ENCODE peak calls at places on chromosome 5, in five cellular contexts. One of them, this sample, is unnamed.

GRCh38 chr5:3380689-3381088 is 214.9 kb upstream of the IRX1 start:
- DNase-seq in CD4-positive, alpha-beta T cell: no peak
- DNase-seq in A549: no peak
- DNase-seq in bronchial epithelial cell: no peak
- DNase-seq in cardiac muscle cell: no peak
- DNase-seq in this sample: no peak

GRCh38 chr5:36820900-36821299 is 55.7 kb upstream of the NIPBL start:
- DNase-seq in CD4-positive, alpha-beta T cell: no peak
- DNase-seq in A549: no peak
- DNase-seq in bronchial epithelial cell: no peak
- DNase-seq in cardiac muscle cell: no peak
- DNase-seq in this sample: no peak

GRCh38 chr5:139872052-139872766 is 76.6 kb downstream of the PSD2 start:
- DNase-seq in CD4-positive, alpha-beta T cell: no peak
- DNase-seq in A549: no peak
- DNase-seq in bronchial epithelial cell: no peak
- DNase-seq in cardiac muscle cell: no peak
- DNase-seq in this sample: no peak

GRCh38 chr5:8327016-8327415 is 458.1 kb downstream of the MTRR start:
- DNase-seq in CD4-positive, alpha-beta T cell: no peak
- DNase-seq in A549: no peak
- DNase-seq in bronchial epithelial cell: no peak
- DNase-seq in cardiac muscle cell: no peak
- DNase-seq in this sample: no peak

GRCh38 chr5:139864716-139865483 is 69.3 kb downstream of the PSD2 start:
- DNase-seq in CD4-positive, alpha-beta T cell: no peak
- DNase-seq in A549: no peak
- DNase-seq in bronchial epithelial cell: no peak
- DNase-seq in cardiac muscle cell: no peak
- DNase-seq in this sample: no peak

GRCh38 chr5:1502046-1502736 is 21.6 kb downstream of the LPCAT1 start:
- DNase-seq in CD4-positive, alpha-beta T cell: no peak
- DNase-seq in A549: no peak
- DNase-seq in bronchial epithelial cell: no peak
- DNase-seq in cardiac muscle cell: no peak
- DNase-seq in this sample: no peak

GRCh38 chr5:75993638-75994037 is 89.5 kb upstream of the SV2C start:
- DNase-seq in CD4-positive, alpha-beta T cell: no peak
- DNase-seq in A549: no peak
- DNase-seq in bronchial epithelial cell: no peak
- DNase-seq in cardiac muscle cell: no peak
- DNase-seq in this sample: no peak

GRCh38 chr5:143887901-143888648 is 76.1 kb downstream of the HMHB1 start:
- DNase-seq in CD4-positive, alpha-beta T cell: no peak
- DNase-seq in A549: no peak
- DNase-seq in bronchial epithelial cell: peak
- DNase-seq in cardiac muscle cell: peak
- DNase-seq in this sample: no peak

GRCh38 chr5:10157085-10157669 is 92.5 kb downstream of the ATPSCKMT start:
- DNase-seq in CD4-positive, alpha-beta T cell: no peak
- DNase-seq in A549: no peak
- DNase-seq in bronchial epithelial cell: no peak
- DNase-seq in cardiac muscle cell: no peak
- DNase-seq in this sample: no peak

GRCh38 chr5:112006721-112007120 is 249.7 kb upstream of the NREP start:
- DNase-seq in CD4-positive, alpha-beta T cell: no peak
- DNase-seq in A549: no peak
- DNase-seq in bronchial epithelial cell: peak
- DNase-seq in cardiac muscle cell: peak
- DNase-seq in this sample: no peak

GRCh38 chr5:93431255-93431654 is 149.8 kb downstream of the NR2F1-AS1 start:
- DNase-seq in CD4-positive, alpha-beta T cell: no peak
- DNase-seq in A549: no peak
- DNase-seq in bronchial epithelial cell: no peak
- DNase-seq in cardiac muscle cell: no peak
- DNase-seq in this sample: no peak

DNA sequence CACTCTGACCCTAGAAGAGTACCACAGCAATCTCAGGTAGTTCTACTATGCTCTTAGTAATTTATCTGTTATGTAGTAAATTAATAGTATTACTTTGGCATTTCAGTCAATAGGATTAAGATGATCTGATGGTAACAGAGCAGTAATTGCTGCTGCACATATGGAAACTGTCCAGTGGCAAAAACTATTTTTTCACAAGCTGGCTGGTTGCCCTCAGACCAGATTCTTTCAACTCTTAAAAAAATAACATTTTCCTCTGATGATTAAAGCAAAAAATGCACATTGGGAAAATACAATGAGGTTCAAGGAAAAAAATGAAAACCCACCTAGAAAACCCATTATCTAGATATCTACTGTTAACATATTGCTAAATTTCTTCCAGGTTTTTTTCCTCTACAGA is 19.7 kb downstream of the GLRA1 start:
- DNase-seq in CD4-positive, alpha-beta T cell: no peak
- DNase-seq in A549: no peak
- DNase-seq in bronchial epithelial cell: no peak
- DNase-seq in cardiac muscle cell: peak
- DNase-seq in this sample: no peak
- TF ChIP-seq CTCF in CD4-positive, alpha-beta T cell: no peak
- TF ChIP-seq CTCF in A549: no peak
- TF ChIP-seq CTCF in bronchial epithelial cell: no peak
- TF ChIP-seq CTCF in cardiac muscle cell: no peak
- TF ChIP-seq CTCF in this sample: no peak

DNA sequence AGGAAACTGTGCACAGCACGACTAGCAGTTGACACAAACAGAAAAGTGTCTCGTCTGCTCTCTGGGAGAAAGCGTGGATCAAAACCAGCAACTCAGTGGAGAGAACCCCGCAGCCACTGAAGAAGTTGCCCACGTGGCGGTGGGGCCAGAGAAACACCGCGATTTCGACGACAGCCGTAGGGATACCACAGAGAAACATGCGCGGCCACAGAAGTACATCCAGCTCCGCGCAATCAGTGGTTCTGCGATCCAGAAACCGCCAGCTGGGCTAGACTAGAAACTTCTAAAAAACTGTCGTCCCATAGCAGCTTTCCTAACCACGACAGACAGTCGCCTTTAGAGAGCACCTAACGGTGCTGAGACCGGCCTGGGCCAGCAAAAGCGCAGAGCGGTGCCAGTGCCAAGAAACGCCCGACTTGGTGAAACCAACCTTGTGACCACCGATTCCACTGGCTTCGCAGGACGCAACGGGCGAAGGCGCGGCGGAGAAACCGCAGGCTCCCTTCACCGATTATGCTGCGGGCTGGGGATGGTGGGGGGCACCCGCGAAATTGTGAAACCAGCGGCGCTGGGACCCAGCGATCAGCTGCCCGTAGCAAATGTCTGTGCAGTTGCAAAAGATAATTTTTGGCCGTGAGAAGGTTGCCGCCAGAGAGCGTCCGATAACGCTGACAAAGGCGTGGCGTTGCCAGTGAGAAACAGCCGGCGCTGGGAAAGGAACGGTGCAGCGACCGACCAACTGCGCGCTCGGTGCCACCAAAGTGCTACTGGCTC is 2.7 kb upstream of the ANXA2R start:
- DNase-seq in CD4-positive, alpha-beta T cell: peak
- DNase-seq in A549: no peak
- DNase-seq in bronchial epithelial cell: peak
- DNase-seq in cardiac muscle cell: peak
- DNase-seq in this sample: peak
- TF ChIP-seq CTCF in CD4-positive, alpha-beta T cell: no peak
- TF ChIP-seq CTCF in A549: peak
- TF ChIP-seq CTCF in bronchial epithelial cell: peak
- TF ChIP-seq CTCF in cardiac muscle cell: peak
- TF ChIP-seq CTCF in this sample: peak

DNA sequence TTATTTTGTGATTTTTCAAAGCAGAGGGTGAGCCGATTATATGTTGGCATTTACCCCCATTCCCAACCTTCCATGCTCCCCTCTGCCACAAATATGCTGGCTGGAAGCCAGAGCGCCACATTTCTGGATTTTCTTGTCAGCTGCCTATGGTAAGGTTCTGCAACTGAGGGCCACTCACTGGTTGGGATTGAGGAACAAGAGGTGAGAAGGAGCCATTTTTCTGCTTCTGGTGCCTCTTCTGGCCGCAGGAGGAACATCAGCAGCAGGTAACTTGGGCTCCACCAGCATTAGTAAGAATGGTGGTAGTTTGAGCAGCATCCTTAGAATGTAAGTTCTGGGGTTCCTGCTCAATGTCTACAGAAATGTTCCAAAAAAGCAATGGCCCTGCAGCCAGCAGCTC is 159.5 kb upstream of the MAST4 start:
- DNase-seq in CD4-positive, alpha-beta T cell: no peak
- DNase-seq in A549: no peak
- DNase-seq in bronchial epithelial cell: peak
- DNase-seq in cardiac muscle cell: no peak
- DNase-seq in this sample: no peak
- TF ChIP-seq CTCF in CD4-positive, alpha-beta T cell: no peak
- TF ChIP-seq CTCF in A549: peak
- TF ChIP-seq CTCF in bronchial epithelial cell: peak
- TF ChIP-seq CTCF in cardiac muscle cell: peak
- TF ChIP-seq CTCF in this sample: peak

GRCh38 chr5:74075496-74075895 is 449.5 kb downstream of the ARHGEF28 start:
- DNase-seq in CD4-positive, alpha-beta T cell: no peak
- DNase-seq in A549: no peak
- DNase-seq in bronchial epithelial cell: no peak
- DNase-seq in cardiac muscle cell: no peak
- DNase-seq in this sample: no peak
- TF ChIP-seq CTCF in CD4-positive, alpha-beta T cell: no peak
- TF ChIP-seq CTCF in A549: no peak
- TF ChIP-seq CTCF in bronchial epithelial cell: no peak
- TF ChIP-seq CTCF in cardiac muscle cell: no peak
- TF ChIP-seq CTCF in this sample: no peak

GRCh38 chr5:45696206-45696836 is at the start of gene HCN1:
- DNase-seq in CD4-positive, alpha-beta T cell: no peak
- DNase-seq in A549: peak
- DNase-seq in bronchial epithelial cell: peak
- DNase-seq in cardiac muscle cell: peak
- DNase-seq in this sample: peak

GRCh38 chr5:45692481-45692880 is 3.7 kb downstream of the HCN1 start:
- DNase-seq in CD4-positive, alpha-beta T cell: no peak
- DNase-seq in A549: no peak
- DNase-seq in bronchial epithelial cell: no peak
- DNase-seq in cardiac muscle cell: no peak
- DNase-seq in this sample: no peak

GRCh38 chr5:45695011-45695667 is 1.0 kb downstream of the HCN1 start:
- DNase-seq in CD4-positive, alpha-beta T cell: no peak
- DNase-seq in A549: no peak
- DNase-seq in bronchial epithelial cell: no peak
- DNase-seq in cardiac muscle cell: no peak
- DNase-seq in this sample: peak

GRCh38 chr5:45695680-45696093 is 493 bp downstream of the HCN1 start:
- DNase-seq in CD4-positive, alpha-beta T cell: no peak
- DNase-seq in A549: no peak
- DNase-seq in bronchial epithelial cell: no peak
- DNase-seq in cardiac muscle cell: no peak
- DNase-seq in this sample: peak

GRCh38 chr5:45694255-45694834 is 1.8 kb downstream of the HCN1 start:
- DNase-seq in CD4-positive, alpha-beta T cell: no peak
- DNase-seq in A549: no peak
- DNase-seq in bronchial epithelial cell: no peak
- DNase-seq in cardiac muscle cell: peak
- DNase-seq in this sample: peak
- TF ChIP-seq CTCF in CD4-positive, alpha-beta T cell: no peak
- TF ChIP-seq CTCF in A549: no peak
- TF ChIP-seq CTCF in bronchial epithelial cell: no peak
- TF ChIP-seq CTCF in cardiac muscle cell: no peak
- TF ChIP-seq CTCF in this sample: no peak

GRCh38 chr5:119409235-119409815 is 43.0 kb upstream of the HSD17B4 start:
- DNase-seq in CD4-positive, alpha-beta T cell: no peak
- DNase-seq in A549: no peak
- DNase-seq in bronchial epithelial cell: no peak
- DNase-seq in cardiac muscle cell: no peak
- DNase-seq in this sample: no peak
- TF ChIP-seq CTCF in CD4-positive, alpha-beta T cell: peak
- TF ChIP-seq CTCF in A549: no peak
- TF ChIP-seq CTCF in bronchial epithelial cell: no peak
- TF ChIP-seq CTCF in cardiac muscle cell: no peak
- TF ChIP-seq CTCF in this sample: no peak